ENCODE peak calls at places on chromosomes 7 and 10, in six cellular contexts. G, H, A, K, C and I are unnamed samples.
A peak's percentile ranks its signal among the peaks of the same experiment; 100 is the strongest.

GRCh38 chr10:7507887-7508726 is 97.3 kb upstream of the SFMBT2 start:
- DNase-seq in H (no peak), K (no peak), C (no peak), G (no peak), A (no peak), I (no peak)

GRCh38 chr10:78148564-78148963 is 114.9 kb downstream of the RPS24 start:
- DNase-seq in A (no peak), G (no peak), H (no peak), C (no peak), K (no peak), I (no peak)

GRCh38 chr7:22563115-22563514 is 63.1 kb upstream of the STEAP1B start:
- DNase-seq in H (no peak), A (no peak), K (no peak), G (no peak), C (no peak), I (no peak)

GRCh38 chr10:124117511-124117785 is 24.1 kb upstream of the CHST15 start:
- DNase-seq in A (no peak), C (no peak), K (no peak), G (no peak), H (no peak), I (no peak)

GRCh38 chr10:21292763-21293517 is 232.5 kb downstream of the SKIDA1 start:
- DNase-seq in K (peak; percentile 74), A (peak; percentile 22), H (peak; percentile 99), C (peak; percentile 50), G (peak; percentile 95), I (peak; percentile 96)

GRCh38 chr10:66680886-66681285 is 244.9 kb upstream of the LRRTM3 start:
- DNase-seq in H (peak; percentile 41), C (no peak), G (no peak), K (no peak), A (no peak), I (no peak)

GRCh38 chr7:23393636-23394035 is 76.7 kb downstream of the IGF2BP3 start:
- DNase-seq in A (no peak), K (no peak), H (no peak), C (no peak), G (no peak), I (no peak)

GRCh38 chr7:36083626-36084380 is 69.3 kb upstream of the EEPD1 start:
- DNase-seq in G (no peak), K (no peak), A (no peak), C (no peak), H (no peak), I (no peak)

GRCh38 chr7:27453702-27454405 is 208.8 kb downstream of the HIBADH start:
- DNase-seq in G (no peak), H (peak; percentile 89), A (no peak), C (no peak), K (no peak), I (no peak)

GRCh38 chr7:37832194-37832593 is 16.2 kb upstream of the NME8 start:
- DNase-seq in K (peak; percentile 82), C (peak; percentile 30), A (no peak), H (peak; percentile 9), G (no peak), I (no peak)

GRCh38 chr10:110269641-110270318 is 34.9 kb downstream of the SMNDC1 start:
- DNase-seq in C (peak; percentile 57), K (no peak), G (no peak), H (peak; percentile 66), A (no peak), I (no peak)

GRCh38 chr10:45418859-45419672 is 45.0 kb downstream of the ALOX5 start:
- DNase-seq in C (no peak), G (no peak), A (peak; percentile 53), H (peak; percentile 33), K (peak; percentile 83), I (no peak)

GRCh38 chr7:109343662-109344061 is 774.0 kb downstream of the DNAJB9 start:
- DNase-seq in C (no peak), H (peak; percentile 3), A (no peak), G (no peak), K (no peak), I (no peak)

GRCh38 chr7:151038951-151039849 is 9.1 kb upstream of the ASIC3 start:
- DNase-seq in H (peak; percentile 91), A (no peak), K (peak; percentile 87), C (peak; percentile 45), G (no peak), I (peak; percentile 71)

GRCh38 chr10:35172574-35172973 is 45.9 kb downstream of the CREM start:
- DNase-seq in G (no peak), C (no peak), K (peak; percentile 71), H (peak; percentile 95), A (no peak), I (no peak)

GRCh38 chr10:63105811-63106755 is 27.0 kb upstream of the NRBF2 start:
- DNase-seq in H (peak; percentile 70), A (no peak), K (no peak), G (no peak), C (no peak), I (peak; percentile 50)

GRCh38 chr7:19117081-19117869 is at the start of gene TWIST1:
- DNase-seq in C (no peak), K (peak; percentile 79), H (peak; percentile 99), A (peak; percentile 46), G (no peak), I (peak; percentile 96)

GRCh38 chr7:82335001-82335400 is 108.6 kb downstream of the CACNA2D1 start:
- DNase-seq in A (no peak), H (no peak), G (no peak), C (no peak), K (no peak), I (no peak)

GRCh38 chr10:65941098-65941655 is 984.7 kb upstream of the LRRTM3 start:
- DNase-seq in A (no peak), K (no peak), G (no peak), C (no peak), H (no peak), I (no peak)

GRCh38 chr10:103428989-103429643 is 23.1 kb downstream of the CALHM2 start:
- DNase-seq in H (no peak), G (no peak), C (no peak), A (no peak), K (no peak), I (no peak)

GRCh38 chr10:103431902-103432301 is 20.3 kb downstream of the CALHM2 start:
- DNase-seq in K (no peak), A (no peak), C (no peak), G (no peak), H (no peak), I (no peak)

GRCh38 chr10:103433858-103434257 is 18.3 kb downstream of the CALHM2 start:
- DNase-seq in K (no peak), C (no peak), G (no peak), A (no peak), H (peak; percentile 48), I (no peak)

GRCh38 chr10:103429647-103430046 is 22.5 kb downstream of the CALHM2 start:
- DNase-seq in G (no peak), C (no peak), A (no peak), H (no peak), K (no peak), I (no peak)

DNA sequence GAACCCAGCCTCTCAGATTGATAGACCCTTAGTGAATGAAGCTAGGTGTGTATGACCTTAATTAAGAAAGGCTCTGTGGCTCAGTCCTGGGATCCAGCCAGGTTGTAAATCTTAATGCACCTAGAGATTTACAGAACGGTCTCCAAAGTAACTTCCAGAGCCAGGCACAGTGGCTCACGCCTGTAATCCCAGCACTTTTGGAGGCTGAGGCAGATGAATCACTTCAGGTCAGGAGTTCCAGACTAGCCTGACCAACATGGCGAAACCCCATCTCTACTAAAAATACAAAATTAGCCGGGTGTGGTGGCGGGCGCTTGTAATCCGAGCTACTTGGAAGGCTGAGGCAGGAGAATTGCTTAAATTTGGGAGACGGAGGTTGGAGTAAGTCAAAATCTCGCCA is 24.3 kb downstream of the CALHM2 start:
- DNase-seq in A (no peak), G (no peak), H (peak; percentile 15), K (no peak), C (no peak), I (no peak)
- TF ChIP-seq CTCF in A (no peak), G (no peak), H (no peak), K (no peak), C (no peak), I (no peak)

GRCh38 chr10:29925771-29926345 is 133.5 kb downstream of the JCAD start:
- DNase-seq in K (no peak), A (no peak), G (no peak), H (no peak), C (no peak), I (no peak)

GRCh38 chr10:29923416-29923970 is 135.9 kb downstream of the JCAD start:
- DNase-seq in H (no peak), A (no peak), C (no peak), G (no peak), K (no peak), I (no peak)

GRCh38 chr10:29924436-29924835 is 134.9 kb downstream of the JCAD start:
- DNase-seq in H (no peak), A (no peak), C (no peak), G (no peak), K (no peak), I (no peak)

GRCh38 chr10:29929006-29929405 is 130.4 kb downstream of the JCAD start:
- DNase-seq in G (no peak), A (no peak), H (no peak), K (no peak), C (no peak), I (no peak)

GRCh38 chr10:29926649-29927048 is 132.7 kb downstream of the JCAD start:
- DNase-seq in G (no peak), C (no peak), H (peak; percentile 93), K (no peak), A (peak; percentile 22), I (peak; percentile 21)
- TF ChIP-seq CTCF in G (peak; percentile 47), C (peak; percentile 27), H (peak; percentile 91), K (no peak), A (peak; percentile 56), I (peak; percentile 83)

GRCh38 chr7:95865716-95866371 is 93.5 kb downstream of the DYNC1I1 start:
- DNase-seq in C (no peak), G (peak; percentile 7), H (peak; percentile 72), K (no peak), A (no peak), I (peak; percentile 16)
- TF ChIP-seq CTCF in C (no peak), G (peak; percentile 51), H (peak; percentile 69), K (no peak), A (peak; percentile 52), I (peak; percentile 62)

GRCh38 chr7:44711528-44711927 is 37.1 kb upstream of the ZMIZ2 start:
- DNase-seq in A (no peak), G (no peak), K (peak; percentile 57), H (no peak), C (no peak), I (no peak)

GRCh38 chr7:44712012-44712411 is 36.6 kb upstream of the ZMIZ2 start:
- DNase-seq in K (no peak), H (no peak), C (no peak), G (no peak), A (no peak), I (no peak)

GRCh38 chr7:44713680-44714335 is 34.8 kb upstream of the ZMIZ2 start:
- DNase-seq in G (no peak), K (no peak), H (no peak), C (no peak), A (no peak), I (no peak)

GRCh38 chr7:44716205-44716604 is 32.4 kb upstream of the ZMIZ2 start:
- DNase-seq in K (no peak), C (no peak), H (no peak), G (no peak), A (no peak), I (no peak)

DNA sequence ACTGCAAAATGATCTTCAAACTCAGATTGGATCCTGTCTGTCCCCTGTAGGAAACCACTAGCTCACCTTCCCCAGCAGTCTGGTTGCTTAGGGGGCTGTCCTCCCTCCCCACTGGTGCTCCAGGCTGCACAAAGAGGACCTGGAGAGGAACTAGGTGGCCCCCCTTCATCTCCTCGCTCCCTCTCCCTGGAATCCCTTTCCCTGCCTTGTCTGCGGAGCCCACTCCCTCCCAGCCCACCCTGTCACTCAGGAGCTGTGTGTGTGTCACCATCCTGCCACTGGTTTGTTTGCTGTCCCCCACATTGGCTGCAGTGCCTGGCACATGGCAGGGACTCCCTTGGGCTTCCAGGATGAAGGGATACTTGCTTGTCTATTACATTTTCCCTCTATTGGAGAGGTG is 35.5 kb upstream of the ZMIZ2 start:
- DNase-seq in A (no peak), K (no peak), C (no peak), G (no peak), H (no peak), I (no peak)
- TF ChIP-seq CTCF in A (no peak), K (no peak), C (no peak), G (no peak), H (no peak), I (no peak)